ENCODE peak calls at places on chromosome 21, in seven cellular contexts. K, E, S, M, G, I and L are unnamed samples.

GRCh38 chr21:31873696-31874599 is 1.1 kb downstream of the HUNK start:
- DNase-seq in M (peak; percentile 60), E (peak; percentile 82), G (peak; percentile 87), K (peak; percentile 46), I (peak; percentile 60), S (peak; percentile 47), L (peak; percentile 47)

GRCh38 chr21:43767980-43768867 is 7.9 kb downstream of the CSTB start:
- DNase-seq in I (no peak), S (no peak), G (peak; percentile 88), K (no peak), E (peak; percentile 41), M (peak; percentile 53), L (peak; percentile 60)

GRCh38 chr21:16563111-16563510 is 833.3 kb downstream of the USP25 start:
- DNase-seq in I (no peak), S (no peak), G (no peak), M (no peak), E (no peak), K (no peak), L (no peak)

GRCh38 chr21:17607684-17608083 is 5.0 kb downstream of the BTG3 start:
- DNase-seq in I (no peak), G (no peak), K (no peak), S (no peak), E (no peak), M (no peak), L (no peak)

GRCh38 chr21:29433366-29434059 is 134.8 kb downstream of the BACH1 start:
- DNase-seq in I (no peak), S (no peak), E (no peak), M (no peak), K (no peak), G (no peak), L (no peak)

GRCh38 chr21:25313891-25314646 is 293.2 kb downstream of the MRPL39 start:
- DNase-seq in M (no peak), G (no peak), I (no peak), K (no peak), S (no peak), E (no peak), L (no peak)

GRCh38 chr21:24759348-24760118 is 847.7 kb downstream of the MRPL39 start:
- DNase-seq in I (no peak), G (no peak), K (no peak), E (no peak), M (no peak), S (no peak), L (no peak)

GRCh38 chr21:32426066-32426465 is 13.6 kb downstream of the EVA1C start:
- DNase-seq in M (no peak), E (no peak), I (no peak), G (no peak), K (no peak), S (no peak), L (no peak)

GRCh38 chr21:27631471-27631870 is 664.6 kb upstream of the ADAMTS5 start:
- DNase-seq in S (no peak), M (no peak), E (no peak), I (no peak), K (no peak), G (no peak), L (no peak)

GRCh38 chr21:33403128-33403785 is at the start of gene IFNGR2:
- DNase-seq in E (peak; percentile 77), I (peak; percentile 65), M (no peak), K (no peak), G (peak; percentile 92), S (peak; percentile 71), L (peak; percentile 84)

GRCh38 chr21:36994501-36995189 is 11.9 kb upstream of the RIPPLY3 start:
- DNase-seq in E (peak; percentile 27), S (no peak), M (peak; percentile 87), I (no peak), G (no peak), K (no peak), L (no peak)
- H3K4me1 ChIP-seq in E (peaks cover 16% of the 10 kb centered on the region), S (no peaks in the 10 kb centered on the region), M (no peaks in the 10 kb centered on the region), I (peaks cover 4% of the 10 kb centered on the region), G (peaks cover 3% of the 10 kb centered on the region), K (no peaks in the 10 kb centered on the region), L (no peaks in the 10 kb centered on the region)

GRCh38 chr21:45304945-45305344 is 17.2 kb upstream of the POFUT2 start:
- DNase-seq in M (no peak), G (no peak), S (no peak), E (no peak), I (peak; percentile 9), K (no peak), L (peak; percentile 39)
- H3K4me1 ChIP-seq in M (no peaks in the 10 kb centered on the region), G (peaks cover 31% of the 10 kb centered on the region), S (peaks cover 17% of the 10 kb centered on the region), E (peaks cover 20% of the 10 kb centered on the region), I (peaks cover 63% of the 10 kb centered on the region), K (peaks cover 9% of the 10 kb centered on the region), L (peaks cover 13% of the 10 kb centered on the region)

DNA sequence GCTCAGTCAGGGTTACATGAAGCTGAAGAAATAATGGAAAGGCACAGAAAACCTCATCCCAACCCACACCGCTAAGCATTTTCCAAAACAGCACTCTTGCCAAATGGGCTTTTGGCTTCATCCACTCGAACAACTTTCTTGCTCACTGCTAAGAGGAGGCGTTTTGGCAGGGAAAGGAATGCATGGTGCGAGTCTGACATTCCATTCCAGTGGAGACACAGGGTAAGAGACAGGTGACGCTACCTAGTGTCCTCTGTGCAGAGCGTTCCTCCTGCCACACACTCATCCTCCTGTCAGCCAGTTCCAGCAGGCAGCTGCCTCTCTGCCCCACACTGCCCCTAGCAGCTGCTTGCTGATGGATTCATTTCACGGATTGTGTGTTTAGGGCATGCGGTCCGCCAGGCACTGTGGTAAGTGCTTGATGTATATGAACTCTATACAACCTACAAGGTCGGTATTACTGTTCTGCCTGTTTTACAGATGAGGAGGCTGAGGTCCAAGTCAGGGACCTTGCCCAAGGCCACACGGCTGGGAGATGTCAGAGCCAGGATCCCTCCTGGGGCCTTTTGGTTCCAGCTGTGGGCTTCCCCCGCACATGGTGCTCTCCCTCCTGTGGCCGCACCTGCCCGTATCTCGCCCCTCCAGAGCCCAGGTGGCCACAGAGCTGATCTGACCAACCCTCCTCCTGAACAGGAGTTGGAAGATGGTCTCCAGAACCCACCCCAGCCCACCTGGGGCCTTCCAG is 25.7 kb upstream of the BACE2 start:
- DNase-seq in M (peak; percentile 47), I (no peak), S (no peak), K (no peak), E (peak; percentile 21), G (no peak), L (no peak)
- H3K4me1 ChIP-seq in M (peaks cover under 1% of the 10 kb centered on the region), I (peaks cover 9% of the 10 kb centered on the region), S (no peaks in the 10 kb centered on the region), K (peaks cover 8% of the 10 kb centered on the region), E (no peaks in the 10 kb centered on the region), G (peaks cover 10% of the 10 kb centered on the region), L (no peaks in the 10 kb centered on the region)

GRCh38 chr21:42393443-42393950 is 2.4 kb downstream of the TMPRSS3 start:
- DNase-seq in M (no peak), E (no peak), G (no peak), I (no peak), S (no peak), K (no peak), L (no peak)
- H3K4me1 ChIP-seq in M (peaks cover 6% of the 10 kb centered on the region), E (peaks cover 12% of the 10 kb centered on the region), G (no peaks in the 10 kb centered on the region), I (no peaks in the 10 kb centered on the region), S (no peaks in the 10 kb centered on the region), K (no peaks in the 10 kb centered on the region), L (no peaks in the 10 kb centered on the region)

DNA sequence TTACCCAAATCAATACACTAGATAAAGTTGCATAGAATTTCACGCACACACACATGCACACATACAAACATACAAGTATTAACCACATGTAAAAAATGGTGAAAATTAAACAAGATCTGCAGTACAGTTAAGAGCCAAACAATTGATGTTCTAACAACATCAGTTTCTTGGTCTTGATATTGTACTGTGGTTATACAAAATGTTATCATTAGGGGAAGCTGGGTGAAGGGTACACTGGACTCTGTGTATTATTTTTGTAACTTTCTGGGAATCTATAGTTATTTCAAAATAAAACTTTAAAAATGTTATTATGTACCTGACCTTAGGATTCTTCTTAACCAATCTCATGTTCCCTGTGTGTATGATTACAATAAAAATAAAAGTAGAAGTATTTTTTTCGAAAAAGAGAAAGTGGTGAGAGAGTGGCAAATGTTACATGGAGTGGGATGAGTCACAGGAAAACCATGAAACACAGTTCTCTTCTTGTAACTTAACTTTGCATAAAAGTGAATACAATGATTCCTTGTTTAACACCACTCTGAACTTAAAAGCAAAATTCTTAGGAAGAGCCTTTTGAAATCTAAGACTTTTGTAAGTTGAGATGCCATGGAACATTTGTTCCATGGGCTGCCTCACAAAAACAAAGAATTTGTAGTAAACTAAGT is 101.6 kb upstream of the RUNX1 start:
- DNase-seq in S (no peak), I (no peak), G (no peak), M (no peak), K (no peak), E (no peak), L (no peak)
- H3K4me1 ChIP-seq in S (no peaks in the 10 kb centered on the region), I (no peaks in the 10 kb centered on the region), G (no peaks in the 10 kb centered on the region), M (no peaks in the 10 kb centered on the region), K (no peaks in the 10 kb centered on the region), E (no peaks in the 10 kb centered on the region), L (no peaks in the 10 kb centered on the region)

GRCh38 chr21:45323487-45324380 is 36.0 kb upstream of the POFUT2 start:
- DNase-seq in E (no peak), G (no peak), K (no peak), I (peak; percentile 13), M (no peak), S (peak; percentile 36), L (peak; percentile 65)
- H3K4me1 ChIP-seq in E (peaks cover 14% of the 10 kb centered on the region), G (peaks cover 7% of the 10 kb centered on the region), K (no peaks in the 10 kb centered on the region), I (peaks cover 30% of the 10 kb centered on the region), M (no peaks in the 10 kb centered on the region), S (no peaks in the 10 kb centered on the region), L (peaks cover 8% of the 10 kb centered on the region)

GRCh38 chr21:45027241-45028196 is 46.9 kb upstream of the ADARB1 start:
- DNase-seq in M (no peak), G (peak; percentile 43), K (peak; percentile 9), E (no peak), I (no peak), S (no peak), L (no peak)

GRCh38 chr21:45026066-45026745 is 48.2 kb upstream of the ADARB1 start:
- DNase-seq in E (no peak), I (no peak), G (peak; percentile 51), S (no peak), M (no peak), K (no peak), L (no peak)

GRCh38 chr21:45029298-45029967 is 44.9 kb upstream of the ADARB1 start:
- DNase-seq in G (peak; percentile 64), I (peak; percentile 54), K (no peak), M (peak; percentile 64), S (no peak), E (peak; percentile 79), L (peak; percentile 83)

GRCh38 chr21:45029968-45030636 is 44.3 kb upstream of the ADARB1 start:
- DNase-seq in I (no peak), K (no peak), M (no peak), G (peak; percentile 53), E (peak; percentile 81), S (no peak), L (no peak)

DNA sequence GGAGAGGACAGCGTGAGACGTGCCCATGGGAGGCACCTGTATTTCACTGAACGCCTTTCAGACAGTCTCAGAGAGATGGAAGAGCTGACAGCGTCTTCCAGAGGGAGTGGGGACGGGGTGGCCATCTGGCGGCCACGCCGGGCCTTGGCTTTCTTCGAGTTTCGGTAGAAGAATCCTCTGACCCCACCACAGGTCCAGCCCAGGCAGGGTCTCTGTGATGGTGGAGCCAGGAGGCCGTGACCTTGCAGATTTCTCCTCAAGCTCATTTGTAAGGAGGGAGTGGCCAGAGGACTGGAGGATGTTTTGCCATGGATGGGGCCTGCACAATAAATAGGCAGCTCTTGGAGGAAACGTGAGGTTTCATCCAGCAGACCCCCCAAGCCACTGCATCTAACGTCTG is 47.5 kb upstream of the ADARB1 start:
- DNase-seq in M (no peak), G (peak; percentile 50), I (no peak), S (no peak), E (peak; percentile 51), K (no peak), L (no peak)
- H3K4me1 ChIP-seq in M (no peaks in the 10 kb centered on the region), G (peaks cover 10% of the 10 kb centered on the region), I (peaks cover 21% of the 10 kb centered on the region), S (no peaks in the 10 kb centered on the region), E (peaks cover 28% of the 10 kb centered on the region), K (no peaks in the 10 kb centered on the region), L (peaks cover 5% of the 10 kb centered on the region)